ENCODE peak calls at places on chromosomes 12 and 14, in four cellular contexts. V, E, O and U are unnamed samples.

GRCh38 chr12:54016478-54016964 is 7.7 kb downstream of the HOXC8 start:
- DNase-seq in E (no peak), V (no peak), O (no peak), U (no peak)

GRCh38 chr12:76820888-76821482 is 57.1 kb downstream of the ZDHHC17 start:
- DNase-seq in V (peak; percentile 34), O (peak; percentile 34), E (no peak), U (peak; percentile 49)

GRCh38 chr12:75478395-75478794 is 2.2 kb upstream of the GLIPR1 start:
- DNase-seq in O (no peak), E (peak; percentile 28), V (no peak), U (no peak)

GRCh38 chr12:24709201-24709600 is 239.7 kb downstream of the BCAT1 start:
- DNase-seq in E (no peak), V (peak; percentile 68), O (no peak), U (no peak)

GRCh38 chr12:57278465-57279453 is 27.8 kb upstream of the STAC3 start:
- DNase-seq in O (no peak), V (no peak), E (no peak), U (no peak)

GRCh38 chr12:49137476-49137875 is 6.3 kb upstream of the TUBA1B start:
- DNase-seq in E (no peak), O (no peak), V (no peak), U (no peak)

GRCh38 chr12:12266389-12266872 is 413 bp downstream of the LRP6 start:
- DNase-seq in V (no peak), O (peak; percentile 72), E (no peak), U (peak; percentile 53)

GRCh38 chr12:92330654-92331053 is 185.0 kb upstream of the BTG1 start:
- DNase-seq in V (no peak), E (no peak), O (no peak), U (no peak)

GRCh38 chr14:60945984-60946383 is 34.9 kb downstream of the TRMT5 start:
- DNase-seq in V (no peak), E (no peak), O (no peak), U (no peak)

GRCh38 chr14:58617619-58618018 is 20.1 kb upstream of the DACT1 start:
- DNase-seq in V (no peak), E (no peak), O (no peak), U (no peak)

GRCh38 chr12:60197589-60197988 is 601.8 kb downstream of the SLC16A7 start:
- DNase-seq in O (no peak), E (no peak), V (no peak), U (no peak)

GRCh38 chr12:105820407-105821140 is 318.2 kb downstream of the NUAK1 start:
- DNase-seq in E (no peak), V (no peak), O (no peak), U (no peak)

GRCh38 chr12:26878661-26879119 is 45.7 kb upstream of the ITPR2 start:
- DNase-seq in V (no peak), E (no peak), O (peak; percentile 22), U (no peak)

GRCh38 chr14:95156765-95157194 is 549 bp downstream of the DICER1 start:
- DNase-seq in E (no peak), V (peak; percentile 36), O (no peak), U (peak; percentile 19)

GRCh38 chr12:123940627-123940966 is 32.0 kb downstream of the CCDC92 start:
- DNase-seq in O (no peak), V (no peak), E (no peak), U (no peak)

GRCh38 chr12:6630696-6631095 is 5.1 kb downstream of the LPAR5 start:
- DNase-seq in E (no peak), V (no peak), O (peak; percentile 76), U (no peak)

GRCh38 chr12:127893875-127894635 is 372.9 kb upstream of the TMEM132C start:
- DNase-seq in O (no peak), E (no peak), V (no peak), U (no peak)

GRCh38 chr14:65258391-65258790 is 154.1 kb upstream of the FUT8 start:
- DNase-seq in O (no peak), V (no peak), E (no peak), U (no peak)

GRCh38 chr14:79543966-79544365 is 667.3 kb downstream of the DIO2 start:
- DNase-seq in O (peak; percentile 1), E (no peak), V (no peak), U (peak; percentile 38)

GRCh38 chr12:64392221-64392620 is 1.7 kb upstream of the C12orf56 start:
- DNase-seq in V (no peak), E (no peak), O (no peak), U (no peak)

GRCh38 chr14:97218713-97219355 is 421.7 kb downstream of the VRK1 start:
- DNase-seq in V (no peak), E (no peak), O (peak; percentile 19), U (peak; percentile 68)

GRCh38 chr12:879641-880040 is 69.9 kb downstream of the RAD52 start:
- DNase-seq in V (no peak), E (no peak), O (no peak), U (no peak)

GRCh38 chr14:103072595-103073366 is 11.2 kb upstream of the LBHD2 start:
- DNase-seq in E (no peak), O (no peak), V (no peak), U (no peak)

GRCh38 chr12:79932393-79932792 is 2.5 kb downstream of the PPP1R12A start:
- DNase-seq in E (no peak), V (peak; percentile 24), O (no peak), U (no peak)

GRCh38 chr12:79935021-79935623 is at the start of gene PPP1R12A:
- DNase-seq in E (peak; percentile 83), O (peak; percentile 94), V (peak; percentile 91), U (peak; percentile 97)

GRCh38 chr12:79933580-79934264 is 1.2 kb downstream of the PPP1R12A start:
- DNase-seq in E (no peak), O (peak; percentile 14), V (peak; percentile 9), U (no peak)

GRCh38 chr12:79934309-79935020 is 432 bp downstream of the PPP1R12A start:
- DNase-seq in O (peak; percentile 67), V (peak; percentile 52), E (no peak), U (peak; percentile 72)

DNA sequence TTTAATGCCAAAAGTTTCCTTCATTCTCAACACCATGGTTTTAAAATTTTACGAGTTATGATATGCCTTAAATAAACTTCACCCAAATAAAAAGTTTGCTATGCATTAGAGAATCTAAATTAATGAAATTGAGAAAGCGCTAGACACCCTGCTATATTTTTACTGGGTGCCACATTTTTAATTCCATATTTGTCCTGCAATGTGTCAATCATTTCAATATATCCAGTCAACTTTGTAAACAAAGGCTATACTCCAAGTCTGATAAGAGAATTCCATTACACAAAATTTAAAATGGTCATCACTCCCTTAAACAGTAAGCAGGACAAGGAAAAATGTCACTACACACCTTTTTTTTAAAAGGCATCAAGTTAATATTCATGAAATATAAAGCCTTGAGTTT is 1.9 kb downstream of the PPP1R12A start:
- DNase-seq in V (no peak), E (no peak), O (no peak), U (no peak)
- TF ChIP-seq USF1 in V (no peak), E (no peak), O (no peak), U (no peak)

GRCh38 chr14:67820428-67820881 is 876 bp downstream of the RAD51B start:
- DNase-seq in E (no peak), O (peak; percentile 18), V (peak; percentile 22), U (no peak)
- TF ChIP-seq USF1 in E (no peak), O (no peak), V (peak; percentile 21), U (no peak)

GRCh38 chr14:104547310-104547997 is 32.1 kb upstream of the C14orf180 start:
- DNase-seq in O (peak; percentile 18), V (no peak), E (no peak), U (no peak)

GRCh38 chr14:104550340-104550848 is 29.2 kb upstream of the C14orf180 start:
- DNase-seq in V (no peak), O (peak; percentile 19), E (no peak), U (no peak)

GRCh38 chr14:104547998-104548700 is 31.4 kb upstream of the C14orf180 start:
- DNase-seq in E (no peak), O (no peak), V (no peak), U (no peak)

GRCh38 chr14:104549536-104550339 is 29.8 kb upstream of the C14orf180 start:
- DNase-seq in O (no peak), V (no peak), E (no peak), U (no peak)

GRCh38 chr14:104548802-104549535 is 30.6 kb upstream of the C14orf180 start:
- DNase-seq in V (no peak), O (no peak), E (no peak), U (no peak)
- TF ChIP-seq USF1 in V (no peak), O (no peak), E (no peak), U (no peak)

DNA sequence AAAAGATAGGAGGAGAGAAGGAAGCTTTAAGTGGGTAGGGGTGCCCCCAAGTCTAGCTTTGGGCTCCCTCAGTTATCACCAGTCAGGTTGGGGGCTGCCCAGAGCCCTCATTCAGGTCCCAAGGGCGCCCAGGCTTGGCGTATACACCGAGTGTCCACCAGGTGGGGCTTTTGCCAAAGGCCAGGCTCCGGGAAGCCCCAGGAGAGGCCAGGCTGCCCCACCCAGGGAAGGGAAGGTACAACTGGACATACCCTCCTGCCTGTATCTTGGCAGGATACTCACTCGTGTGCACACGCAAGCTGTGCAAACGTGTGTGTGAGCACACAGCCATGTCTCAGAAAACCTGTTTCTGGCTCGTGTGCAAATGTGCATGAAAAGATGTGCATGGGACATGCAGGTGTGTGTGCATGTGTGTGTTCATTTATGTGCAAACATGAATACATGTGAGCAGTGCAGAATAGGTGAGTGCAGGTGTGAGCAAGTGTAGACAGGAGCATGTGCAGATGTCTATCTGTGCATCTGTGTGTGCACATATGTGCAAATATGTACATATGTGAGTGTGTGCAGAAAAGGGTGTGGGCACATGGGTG is 103.9 kb upstream of the MYL2 start:
- DNase-seq in E (peak; percentile 4), O (peak; percentile 83), V (peak; percentile 77), U (peak; percentile 84)
- TF ChIP-seq USF1 in E (no peak), O (no peak), V (no peak), U (no peak)

DNA sequence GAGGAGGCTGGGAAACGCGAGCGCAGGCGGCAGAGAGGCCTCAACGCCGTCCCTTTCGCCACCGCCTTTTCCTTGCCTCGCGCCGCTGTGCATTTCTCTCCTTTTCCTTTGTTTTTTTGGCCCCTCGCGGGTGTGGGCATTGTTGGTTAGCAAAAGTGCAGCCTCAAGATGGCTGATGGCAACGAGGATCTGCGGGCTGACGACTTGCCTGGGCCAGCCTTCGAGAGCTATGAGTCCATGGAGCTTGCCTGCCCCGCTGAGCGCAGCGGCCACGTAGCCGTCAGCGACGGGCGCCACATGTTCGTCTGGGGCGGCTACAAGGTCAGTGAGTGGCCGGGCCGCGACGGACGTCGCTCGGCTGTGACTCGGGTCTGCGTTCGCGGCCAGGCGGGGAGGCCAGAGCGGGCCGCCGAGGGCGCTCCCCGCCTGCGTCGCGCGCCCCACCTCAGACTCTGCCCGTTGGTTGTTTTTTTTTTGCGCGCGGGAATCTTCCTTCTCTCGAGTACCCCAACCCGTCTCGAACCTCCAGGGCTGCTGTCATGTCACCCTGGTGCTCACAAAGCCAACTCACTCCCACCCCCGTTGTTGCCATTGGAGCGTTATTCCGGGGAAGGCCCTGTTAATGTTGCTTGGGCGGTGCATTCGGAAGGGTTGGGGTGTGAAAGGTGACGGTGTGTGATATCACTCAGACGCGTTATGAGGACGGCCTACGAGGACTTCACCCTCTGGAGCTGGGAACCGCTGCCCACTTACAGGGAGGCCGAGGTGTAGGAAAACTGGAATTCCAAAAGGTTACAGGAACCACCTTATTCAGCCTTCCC is 558 bp downstream of the KLHDC2 start:
- DNase-seq in E (no peak), V (peak; percentile 43), O (peak; percentile 67), U (peak; percentile 55)
- TF ChIP-seq USF1 in E (no peak), V (peak; percentile 47), O (no peak), U (peak; percentile 63)